ENCODE peak calls at places on chromosomes 4 and X, in six cellular contexts. One of them, this sample, is unnamed. For H3F3A and H4K20me1, the result is how much of the 10 kb centered on the place peaks cover.

GRCh38 chr4:184417802-184418511 is 56.4 kb downstream of the IRF2 start:
- DNase-seq in PC-3: peak
- DNase-seq in neural progenitor cell: no peak
- DNase-seq in GM23248: peak
- DNase-seq in GM23338: no peak
- DNase-seq in SK-N-SH: no peak
- DNase-seq in this sample: peak

GRCh38 chrX:118724775-118725174 is 2.6 kb upstream of the IL13RA1 start:
- DNase-seq in PC-3: peak
- DNase-seq in neural progenitor cell: no peak
- DNase-seq in GM23248: peak
- DNase-seq in GM23338: no peak
- DNase-seq in SK-N-SH: no peak
- DNase-seq in this sample: no peak

GRCh38 chrX:123959281-123960063 is 2.0 kb upstream of the STAG2 start:
- DNase-seq in PC-3: peak
- DNase-seq in neural progenitor cell: peak
- DNase-seq in GM23248: peak
- DNase-seq in GM23338: peak
- DNase-seq in SK-N-SH: peak
- DNase-seq in this sample: no peak

GRCh38 chrX:154696328-154697045 is 43.1 kb upstream of the CTAG2 start:
- DNase-seq in PC-3: peak
- DNase-seq in neural progenitor cell: no peak
- DNase-seq in GM23248: peak
- DNase-seq in GM23338: no peak
- DNase-seq in SK-N-SH: no peak
- DNase-seq in this sample: no peak

GRCh38 chr4:88659061-88659889 is 38.4 kb downstream of the NAP1L5 start:
- DNase-seq in PC-3: peak
- DNase-seq in neural progenitor cell: peak
- DNase-seq in GM23248: peak
- DNase-seq in GM23338: peak
- DNase-seq in SK-N-SH: peak
- DNase-seq in this sample: peak

GRCh38 chrX:129646721-129647587 is 7.8 kb downstream of the APLN start:
- DNase-seq in PC-3: no peak
- DNase-seq in neural progenitor cell: no peak
- DNase-seq in GM23248: no peak
- DNase-seq in GM23338: no peak
- DNase-seq in SK-N-SH: peak
- DNase-seq in this sample: no peak

GRCh38 chr4:41718907-41719306 is 29.6 kb downstream of the PHOX2B start:
- DNase-seq in PC-3: peak
- DNase-seq in neural progenitor cell: no peak
- DNase-seq in GM23248: peak
- DNase-seq in GM23338: no peak
- DNase-seq in SK-N-SH: no peak
- DNase-seq in this sample: peak

GRCh38 chrX:86047174-86047991 is at the start of gene CHM:
- DNase-seq in PC-3: peak
- DNase-seq in neural progenitor cell: peak
- DNase-seq in GM23248: peak
- DNase-seq in GM23338: peak
- DNase-seq in SK-N-SH: peak
- DNase-seq in this sample: peak

GRCh38 chrX:6448003-6448402 is 86.9 kb downstream of the VCX3A start:
- DNase-seq in PC-3: no peak
- DNase-seq in neural progenitor cell: no peak
- DNase-seq in GM23248: no peak
- DNase-seq in GM23338: no peak
- DNase-seq in SK-N-SH: no peak
- DNase-seq in this sample: no peak

GRCh38 chrX:43835557-43835956 is 46.7 kb downstream of the MAOB start:
- DNase-seq in PC-3: no peak
- DNase-seq in neural progenitor cell: no peak
- DNase-seq in GM23248: no peak
- DNase-seq in GM23338: no peak
- DNase-seq in SK-N-SH: no peak
- DNase-seq in this sample: no peak

GRCh38 chr4:69689530-69690111 is 36.6 kb upstream of the UGT2A1 start:
- DNase-seq in PC-3: peak
- DNase-seq in neural progenitor cell: peak
- DNase-seq in GM23248: peak
- DNase-seq in GM23338: peak
- DNase-seq in SK-N-SH: peak
- DNase-seq in this sample: no peak

GRCh38 chrX:292900-293897 is 12.0 kb downstream of the PLCXD1 start:
- DNase-seq in PC-3: no peak
- DNase-seq in neural progenitor cell: no peak
- DNase-seq in GM23248: no peak
- DNase-seq in GM23338: no peak
- DNase-seq in SK-N-SH: no peak
- DNase-seq in this sample: no peak

GRCh38 chr4:78669453-78669852 is 106.7 kb upstream of the BMP2K start:
- DNase-seq in PC-3: peak
- DNase-seq in neural progenitor cell: no peak
- DNase-seq in GM23248: no peak
- DNase-seq in GM23338: peak
- DNase-seq in SK-N-SH: no peak
- DNase-seq in this sample: no peak

GRCh38 chr4:123018391-123018755 is 96.0 kb upstream of the NUDT6 start:
- DNase-seq in PC-3: no peak
- DNase-seq in neural progenitor cell: no peak
- DNase-seq in GM23248: no peak
- DNase-seq in GM23338: no peak
- DNase-seq in SK-N-SH: no peak
- DNase-seq in this sample: no peak

GRCh38 chr4:8537041-8537461 is 43.1 kb upstream of the GPR78 start:
- DNase-seq in PC-3: peak
- DNase-seq in neural progenitor cell: no peak
- DNase-seq in GM23248: peak
- DNase-seq in GM23338: no peak
- DNase-seq in SK-N-SH: no peak
- DNase-seq in this sample: peak

GRCh38 chr4:11813951-11814446 is 385.3 kb upstream of the HS3ST1 start:
- DNase-seq in PC-3: no peak
- DNase-seq in neural progenitor cell: no peak
- DNase-seq in GM23248: no peak
- DNase-seq in GM23338: no peak
- DNase-seq in SK-N-SH: no peak
- DNase-seq in this sample: no peak

GRCh38 chr4:105951198-105951597 is 55.9 kb downstream of the NPNT start:
- DNase-seq in PC-3: no peak
- DNase-seq in neural progenitor cell: no peak
- DNase-seq in GM23248: peak
- DNase-seq in GM23338: peak
- DNase-seq in SK-N-SH: no peak
- DNase-seq in this sample: no peak

GRCh38 chr4:17771284-17771908 is 10.0 kb downstream of the FAM184B start:
- DNase-seq in PC-3: no peak
- DNase-seq in neural progenitor cell: no peak
- DNase-seq in GM23248: no peak
- DNase-seq in GM23338: no peak
- DNase-seq in SK-N-SH: peak
- DNase-seq in this sample: no peak

GRCh38 chr4:48141048-48141447 is 7.0 kb upstream of the TXK start:
- DNase-seq in PC-3: peak
- DNase-seq in neural progenitor cell: peak
- DNase-seq in GM23248: peak
- DNase-seq in GM23338: peak
- DNase-seq in SK-N-SH: peak
- DNase-seq in this sample: no peak

GRCh38 chrX:44456685-44457084 is 86.0 kb downstream of the FUNDC1 start:
- DNase-seq in PC-3: no peak
- DNase-seq in neural progenitor cell: no peak
- DNase-seq in GM23248: no peak
- DNase-seq in GM23338: no peak
- DNase-seq in SK-N-SH: no peak
- DNase-seq in this sample: no peak

GRCh38 chr4:86557526-86557925 is 36.6 kb upstream of the PTPN13 start:
- DNase-seq in PC-3: peak
- DNase-seq in neural progenitor cell: no peak
- DNase-seq in GM23248: peak
- DNase-seq in GM23338: no peak
- DNase-seq in SK-N-SH: no peak
- DNase-seq in this sample: no peak

GRCh38 chr4:141207971-141208370 is 12.7 kb upstream of the ZNF330 start:
- DNase-seq in PC-3: no peak
- DNase-seq in neural progenitor cell: no peak
- DNase-seq in GM23248: no peak
- DNase-seq in GM23338: no peak
- DNase-seq in SK-N-SH: no peak
- DNase-seq in this sample: no peak

GRCh38 chr4:170089274-170089742 is 448 bp downstream of the AADAT start:
- DNase-seq in PC-3: peak
- DNase-seq in neural progenitor cell: peak
- DNase-seq in GM23248: peak
- DNase-seq in GM23338: peak
- DNase-seq in SK-N-SH: peak
- DNase-seq in this sample: no peak

GRCh38 chr4:153521995-153522799 is 56.0 kb downstream of the TMEM131L start:
- DNase-seq in PC-3: no peak
- DNase-seq in neural progenitor cell: no peak
- DNase-seq in GM23248: no peak
- DNase-seq in GM23338: peak
- DNase-seq in SK-N-SH: no peak
- DNase-seq in this sample: no peak

GRCh38 chr4:153523171-153523757 is 57.1 kb downstream of the TMEM131L start:
- DNase-seq in PC-3: no peak
- DNase-seq in neural progenitor cell: peak
- DNase-seq in GM23248: no peak
- DNase-seq in GM23338: no peak
- DNase-seq in SK-N-SH: no peak
- DNase-seq in this sample: no peak

GRCh38 chr4:153522800-153523089 is 56.6 kb downstream of the TMEM131L start:
- DNase-seq in PC-3: no peak
- DNase-seq in neural progenitor cell: no peak
- DNase-seq in GM23248: no peak
- DNase-seq in GM23338: no peak
- DNase-seq in SK-N-SH: no peak
- DNase-seq in this sample: no peak

GRCh38 chr4:153521467-153521866 is 55.3 kb downstream of the TMEM131L start:
- DNase-seq in PC-3: no peak
- DNase-seq in neural progenitor cell: no peak
- DNase-seq in GM23248: no peak
- DNase-seq in GM23338: no peak
- DNase-seq in SK-N-SH: no peak
- DNase-seq in this sample: no peak

GRCh38 chr4:153523941-153524386 is 57.8 kb downstream of the TMEM131L start:
- DNase-seq in PC-3: no peak
- DNase-seq in neural progenitor cell: no peak
- DNase-seq in GM23248: no peak
- DNase-seq in GM23338: no peak
- DNase-seq in SK-N-SH: no peak
- DNase-seq in this sample: no peak
- H3F3A ChIP-seq in PC-3: under half
- H3F3A ChIP-seq in neural progenitor cell: under half
- H3F3A ChIP-seq in GM23248: under half
- H3F3A ChIP-seq in GM23338: under half
- H3F3A ChIP-seq in SK-N-SH: under half
- H3F3A ChIP-seq in this sample: under half

GRCh38 chr4:112130903-112131302 is 14.4 kb upstream of the FAM241A start:
- DNase-seq in PC-3: no peak
- DNase-seq in neural progenitor cell: no peak
- DNase-seq in GM23248: peak
- DNase-seq in GM23338: peak
- DNase-seq in SK-N-SH: no peak
- DNase-seq in this sample: no peak
- H2AFZ ChIP-seq in PC-3: no peak
- H2AFZ ChIP-seq in neural progenitor cell: peak
- H2AFZ ChIP-seq in GM23248: peak
- H2AFZ ChIP-seq in GM23338: peak
- H2AFZ ChIP-seq in SK-N-SH: no peak
- H2AFZ ChIP-seq in this sample: peak

DNA sequence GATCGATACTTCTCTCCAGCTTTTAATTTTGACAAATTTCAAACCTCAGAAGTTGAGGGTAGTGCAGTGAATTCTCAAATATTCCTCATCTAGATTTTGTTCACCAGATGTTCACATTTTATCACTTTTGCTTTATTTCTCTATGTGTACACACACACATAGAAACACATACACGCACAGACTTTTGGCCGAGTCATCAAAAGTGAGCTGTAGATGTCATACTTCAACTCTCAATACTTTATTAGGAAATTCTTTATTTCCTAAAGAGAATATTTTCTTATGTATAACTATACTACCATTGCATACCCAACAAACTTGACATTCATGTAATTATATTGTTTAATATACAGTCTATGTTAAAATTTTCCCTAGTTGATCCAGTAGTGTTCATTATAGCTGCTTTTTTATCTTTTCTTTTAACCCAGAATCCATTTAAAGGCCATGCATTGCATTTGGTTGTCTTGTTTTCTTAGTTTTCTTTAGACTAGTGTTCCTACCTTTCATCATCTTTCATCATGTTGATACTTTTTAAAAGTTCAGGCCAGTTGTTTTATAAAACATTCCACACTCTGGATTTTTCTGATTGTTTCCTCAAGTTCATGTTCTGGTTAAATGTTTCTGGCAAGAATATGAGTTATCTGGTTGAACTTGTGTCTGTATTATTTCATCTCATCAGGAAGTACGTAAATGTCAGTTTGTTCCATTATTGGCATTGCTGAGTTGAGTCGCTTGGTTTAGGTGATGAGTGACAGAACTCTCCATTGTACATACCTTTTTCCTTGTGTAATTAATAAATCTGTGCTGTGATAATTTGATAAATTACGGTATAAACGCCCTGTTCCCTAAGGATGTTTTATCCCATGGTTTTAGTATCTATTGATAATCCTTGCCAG is 94.1 kb upstream of the TLR2 start:
- DNase-seq in PC-3: no peak
- DNase-seq in neural progenitor cell: no peak
- DNase-seq in GM23248: no peak
- DNase-seq in GM23338: no peak
- DNase-seq in SK-N-SH: no peak
- DNase-seq in this sample: no peak
- H4K20me1 ChIP-seq in PC-3: under half
- H4K20me1 ChIP-seq in neural progenitor cell: under half
- H4K20me1 ChIP-seq in GM23248: under half
- H4K20me1 ChIP-seq in GM23338: under half
- H4K20me1 ChIP-seq in SK-N-SH: under half
- H4K20me1 ChIP-seq in this sample: under half

GRCh38 chr4:1961563-1961962 is 47.2 kb downstream of the NELFA start:
- DNase-seq in PC-3: no peak
- DNase-seq in neural progenitor cell: no peak
- DNase-seq in GM23248: no peak
- DNase-seq in GM23338: no peak
- DNase-seq in SK-N-SH: no peak
- DNase-seq in this sample: no peak

GRCh38 chr4:1960170-1960825 is 48.5 kb downstream of the NELFA start:
- DNase-seq in PC-3: no peak
- DNase-seq in neural progenitor cell: no peak
- DNase-seq in GM23248: peak
- DNase-seq in GM23338: no peak
- DNase-seq in SK-N-SH: no peak
- DNase-seq in this sample: no peak

GRCh38 chr4:1959104-1959384 is 49.7 kb downstream of the NELFA start:
- DNase-seq in PC-3: no peak
- DNase-seq in neural progenitor cell: no peak
- DNase-seq in GM23248: no peak
- DNase-seq in GM23338: no peak
- DNase-seq in SK-N-SH: no peak
- DNase-seq in this sample: no peak

GRCh38 chr4:1962980-1963379 is 45.8 kb downstream of the NELFA start:
- DNase-seq in PC-3: no peak
- DNase-seq in neural progenitor cell: no peak
- DNase-seq in GM23248: no peak
- DNase-seq in GM23338: no peak
- DNase-seq in SK-N-SH: no peak
- DNase-seq in this sample: no peak

GRCh38 chr4:1961038-1961437 is 47.7 kb downstream of the NELFA start:
- DNase-seq in PC-3: no peak
- DNase-seq in neural progenitor cell: no peak
- DNase-seq in GM23248: no peak
- DNase-seq in GM23338: no peak
- DNase-seq in SK-N-SH: no peak
- DNase-seq in this sample: no peak
- H3F3A ChIP-seq in PC-3: under half
- H3F3A ChIP-seq in neural progenitor cell: under half
- H3F3A ChIP-seq in GM23248: under half
- H3F3A ChIP-seq in GM23338: under half
- H3F3A ChIP-seq in SK-N-SH: under half
- H3F3A ChIP-seq in this sample: under half

This sample was measured in PC-9.